ENCODE peak calls at places on chromosomes 3 and 15, in eight cellular contexts. S, I, L, N, A, W, V and H are unnamed samples.

GRCh38 chr15:68402432-68403160 is 29.4 kb downstream of the ITGA11 start:
- DNase-seq in S (no peak), I (no peak), L (no peak), N (no peak), A (no peak), W (no peak), V (no peak), H (no peak)

GRCh38 chr3:58434511-58434910 is 879 bp upstream of the PDHB start:
- DNase-seq in S (no peak), I (no peak), L (no peak), N (no peak), A (no peak), W (no peak), V (no peak), H (no peak)

GRCh38 chr3:7536510-7536909 is 675.6 kb downstream of the GRM7 start:
- DNase-seq in S (no peak), I (no peak), L (no peak), N (no peak), A (no peak), W (no peak), V (no peak), H (peak)

GRCh38 chr3:98599647-98600411 is 6.4 kb upstream of the CPOX start:
- DNase-seq in S (no peak), I (no peak), L (no peak), N (no peak), A (no peak), W (no peak), V (no peak), H (no peak)

GRCh38 chr15:51234181-51234927 is 104.0 kb downstream of the CYP19A1 start:
- DNase-seq in S (no peak), I (no peak), L (no peak), N (no peak), A (no peak), W (no peak), V (no peak), H (no peak)

GRCh38 chr3:47578119-47578630 is 490 bp downstream of the CSPG5 start:
- DNase-seq in S (peak), I (peak), L (peak), N (peak), A (peak), W (no peak), V (peak), H (no peak)

GRCh38 chr3:50408445-50408953 is 49.2 kb upstream of the TMEM115 start:
- DNase-seq in S (no peak), I (no peak), L (no peak), N (no peak), A (no peak), W (no peak), V (no peak), H (no peak)

GRCh38 chr15:80547264-80547663 is 143.1 kb downstream of the ARNT2 start:
- DNase-seq in S (no peak), I (no peak), L (no peak), N (no peak), A (no peak), W (no peak), V (no peak), H (no peak)

GRCh38 chr15:25687276-25687675 is 175.9 kb downstream of the ATP10A start:
- DNase-seq in S (no peak), I (no peak), L (no peak), N (no peak), A (no peak), W (no peak), V (no peak), H (no peak)

GRCh38 chr3:51388286-51389029 is 2.6 kb upstream of the RBM15B start:
- DNase-seq in S (no peak), I (no peak), L (no peak), N (no peak), A (no peak), W (no peak), V (no peak), H (peak)

GRCh38 chr3:97817965-97818364 is 3.8 kb upstream of the CRYBG3 start:
- DNase-seq in S (peak), I (no peak), L (no peak), N (no peak), A (no peak), W (peak), V (no peak), H (peak)

GRCh38 chr3:124034016-124034808 is 42.3 kb upstream of the ROPN1 start:
- DNase-seq in S (peak), I (peak), L (no peak), N (peak), A (no peak), W (no peak), V (peak), H (no peak)

GRCh38 chr3:171556133-171556532 is 95.9 kb upstream of the TNIK start:
- DNase-seq in S (no peak), I (no peak), L (no peak), N (no peak), A (no peak), W (no peak), V (peak), H (no peak)

GRCh38 chr3:154059798-154060197 is 61.4 kb upstream of the ARHGEF26 start:
- DNase-seq in S (no peak), I (no peak), L (no peak), N (no peak), A (no peak), W (no peak), V (no peak), H (no peak)

GRCh38 chr3:196388946-196389345 is 43.3 kb downstream of the UBXN7 start:
- DNase-seq in S (no peak), I (no peak), L (no peak), N (no peak), A (no peak), W (no peak), V (no peak), H (no peak)

GRCh38 chr15:67413770-67414429 is 107.0 kb upstream of the C15orf61 start:
- DNase-seq in S (no peak), I (no peak), L (no peak), N (no peak), A (no peak), W (no peak), V (no peak), H (no peak)

GRCh38 chr15:96366526-96366877 is 36.0 kb downstream of the NR2F2 start:
- DNase-seq in S (no peak), I (no peak), L (no peak), N (no peak), A (no peak), W (no peak), V (no peak), H (no peak)

GRCh38 chr3:134369231-134369741 is 5.0 kb downstream of the AMOTL2 start:
- DNase-seq in S (no peak), I (peak), L (no peak), N (no peak), A (no peak), W (no peak), V (no peak), H (no peak)

GRCh38 chr3:182597621-182598041 is 195.7 kb upstream of the ATP11B start:
- DNase-seq in S (no peak), I (no peak), L (no peak), N (no peak), A (no peak), W (no peak), V (no peak), H (no peak)

GRCh38 chr3:50245831-50246516 is 10.0 kb downstream of the GNAI2 start:
- DNase-seq in S (peak), I (peak), L (peak), N (peak), A (peak), W (peak), V (peak), H (peak)

GRCh38 chr15:48954538-48954937 is 9.2 kb downstream of the SHC4 start:
- DNase-seq in S (no peak), I (no peak), L (no peak), N (no peak), A (no peak), W (no peak), V (no peak), H (no peak)

GRCh38 chr15:70815604-70816003 is 38.4 kb downstream of the LARP6 start:
- DNase-seq in S (peak), I (no peak), L (no peak), N (no peak), A (no peak), W (peak), V (no peak), H (peak)

GRCh38 chr15:67833504-67834248 is 6.2 kb downstream of the RNU6-1 start:
- DNase-seq in S (no peak), I (peak), L (no peak), N (no peak), A (no peak), W (no peak), V (no peak), H (no peak)

GRCh38 chr15:38904298-38904697 is 339.7 kb upstream of the RASGRP1 start:
- DNase-seq in S (no peak), I (no peak), L (no peak), N (no peak), A (no peak), W (no peak), V (no peak), H (no peak)